ENCODE peak calls at places on chromosomes 7 and 10, in four cellular contexts. U is M059J, D is T-helper 22 cell, H is HTR-8/SVneo. V is an unnamed sample.

GRCh38 chr10:120186506-120186905 is 270.5 kb upstream of the PLPP4 start:
- DNase-seq in D (no peak), H (no peak), U (no peak), V (no peak)

GRCh38 chr7:35036361-35037171 is 719 bp downstream of the DPY19L1 start:
- DNase-seq in U (peak), D (peak), H (peak), V (peak)

GRCh38 chr7:130393095-130393494 is 12.8 kb downstream of the CPA1 start:
- DNase-seq in U (no peak), H (no peak), D (no peak), V (no peak)

GRCh38 chr7:24786306-24786705 is 29.0 kb upstream of the GSDME start:
- DNase-seq in U (peak), D (no peak), H (no peak), V (no peak)

GRCh38 chr10:124354411-124355382 is 64.0 kb downstream of the OAT start:
- DNase-seq in U (peak), D (no peak), H (peak), V (no peak)

GRCh38 chr7:1673581-1674102 is 3.6 kb downstream of the ELFN1 start:
- DNase-seq in U (no peak), H (no peak), D (no peak), V (no peak)

GRCh38 chr7:77800158-77800557 is 1.6 kb downstream of the PHTF2 start:
- DNase-seq in U (no peak), D (no peak), H (no peak), V (no peak)

GRCh38 chr7:22582860-22583640 is 83.1 kb upstream of the STEAP1B start:
- DNase-seq in H (peak), D (no peak), U (peak), V (peak)

GRCh38 chr7:116443101-116443523 is 56.4 kb upstream of the CAV2 start:
- DNase-seq in U (peak), H (peak), D (no peak), V (peak)

GRCh38 chr7:80740778-80741545 is 102.5 kb downstream of the CD36 start:
- DNase-seq in D (no peak), U (peak), H (peak), V (no peak)